ENCODE peak calls at places on chromosome 2, in four cellular contexts. T is A549, S is foreskin fibroblast, K is HT1080. F is an unnamed sample.
A peak's percentile ranks its signal among the peaks of the same experiment; 100 is the strongest.

GRCh38 chr2:138321458-138321857 is 180.1 kb upstream of the SPOPL start:
- DNase-seq in T (no peak), S (no peak), K (no peak), F (no peak)

GRCh38 chr2:42102606-42103450 is 55.0 kb downstream of the PKDCC start:
- DNase-seq in T (no peak), S (no peak), K (no peak), F (peak; percentile 59)

GRCh38 chr2:33417093-33417492 is 59.4 kb upstream of the RASGRP3 start:
- DNase-seq in T (no peak), S (no peak), K (peak; percentile 30), F (no peak)

GRCh38 chr2:238415036-238415764 is 11.5 kb upstream of the ASB1 start:
- DNase-seq in T (no peak), S (no peak), K (no peak), F (no peak)

GRCh38 chr2:128779301-128780095 is 460.8 kb upstream of the HS6ST1 start:
- DNase-seq in T (no peak), S (no peak), K (no peak), F (no peak)

GRCh38 chr2:54685263-54685775 is 38.1 kb upstream of the EML6 start:
- DNase-seq in T (no peak), S (no peak), K (no peak), F (no peak)

GRCh38 chr2:85485815-85486214 is 53.2 kb upstream of the MAT2A start:
- DNase-seq in T (no peak), S (peak; percentile 52), K (no peak), F (no peak)

GRCh38 chr2:235026649-235027557 is 75.1 kb downstream of the SH3BP4 start:
- DNase-seq in T (peak; percentile 55), S (peak; percentile 77), K (peak; percentile 58), F (peak; percentile 93)

GRCh38 chr2:28895189-28895893 is 874 bp downstream of the WDR43 start:
- DNase-seq in T (peak; percentile 46), S (peak; percentile 62), K (peak; percentile 46), F (peak; percentile 33)

GRCh38 chr2:188353282-188353681 is 61.6 kb downstream of the GULP1 start:
- DNase-seq in T (no peak), S (no peak), K (no peak), F (no peak)

GRCh38 chr2:121104721-121105141 is 180.3 kb downstream of the TFCP2L1 start:
- DNase-seq in T (no peak), S (peak; percentile 30), K (peak; percentile 21), F (no peak)

GRCh38 chr2:24231461-24231881 is 56.6 kb downstream of the FAM228A start:
- DNase-seq in T (no peak), S (peak; percentile 44), K (peak; percentile 70), F (no peak)

GRCh38 chr2:145012214-145012670 is 492.3 kb upstream of the ZEB2 start:
- DNase-seq in T (no peak), S (peak; percentile 91), K (peak; percentile 25), F (no peak)

GRCh38 chr2:231332388-231332787 is 63.1 kb upstream of the B3GNT7 start:
- DNase-seq in T (no peak), S (no peak), K (peak; percentile 87), F (no peak)

GRCh38 chr2:203897544-203897943 is 30.0 kb downstream of the CTLA4 start:
- DNase-seq in T (no peak), S (no peak), K (no peak), F (no peak)

GRCh38 chr2:181407171-181407570 is 50.0 kb upstream of the ITGA4 start:
- DNase-seq in T (no peak), S (no peak), K (peak; percentile 15), F (no peak)

GRCh38 chr2:20600756-20601325 is 50.1 kb downstream of the HS1BP3 start:
- DNase-seq in T (no peak), S (peak; percentile 64), K (no peak), F (no peak)

GRCh38 chr2:161992526-161992925 is 81.5 kb downstream of the DPP4 start:
- DNase-seq in T (no peak), S (peak; percentile 42), K (peak; percentile 33), F (no peak)

GRCh38 chr2:209388416-209389037 is 35.3 kb upstream of the MAP2 start:
- DNase-seq in T (no peak), S (peak; percentile 3), K (no peak), F (no peak)

GRCh38 chr2:67524236-67524635 is 127.1 kb downstream of the ETAA1 start:
- DNase-seq in T (no peak), S (no peak), K (no peak), F (no peak)

GRCh38 chr2:112700004-112700667 is 20.7 kb upstream of the NT5DC4 start:
- DNase-seq in T (no peak), S (no peak), K (no peak), F (no peak)

GRCh38 chr2:108637304-108637669 is 82.0 kb upstream of the RANBP2 start:
- DNase-seq in T (no peak), S (peak; percentile 86), K (peak; percentile 83), F (no peak)

GRCh38 chr2:197960765-197961164 is 156.4 kb downstream of the PLCL1 start:
- DNase-seq in T (no peak), S (no peak), K (no peak), F (no peak)

GRCh38 chr2:11775384-11775783 is 29.0 kb downstream of the LPIN1 start:
- DNase-seq in T (no peak), S (peak; percentile 72), K (no peak), F (no peak)

GRCh38 chr2:236176417-236176816 is 8.2 kb upstream of the GBX2 start:
- DNase-seq in T (peak; percentile 80), S (peak; percentile 47), K (no peak), F (peak; percentile 49)

GRCh38 chr2:19102696-19103403 is 255.6 kb downstream of the OSR1 start:
- DNase-seq in T (no peak), S (no peak), K (no peak), F (no peak)

GRCh38 chr2:47195149-47195548 is 40.0 kb upstream of the STPG4 start:
- DNase-seq in T (no peak), S (peak; percentile 80), K (peak; percentile 86), F (peak; percentile 21)

GRCh38 chr2:131034122-131035051 is 58.9 kb downstream of the FAM168B start:
- DNase-seq in T (no peak), S (peak; percentile 38), K (no peak), F (no peak)

GRCh38 chr2:106115250-106115649 is 78.9 kb downstream of the UXS1 start:
- DNase-seq in T (peak; percentile 51), S (peak; percentile 76), K (peak; percentile 96), F (peak; percentile 45)

GRCh38 chr2:9844036-9844483 is 786 bp downstream of the TAF1B start:
- DNase-seq in T (no peak), S (peak; percentile 64), K (no peak), F (peak; percentile 13)

GRCh38 chr2:40287815-40288214 is 164.1 kb downstream of the SLC8A1 start:
- DNase-seq in T (no peak), S (no peak), K (no peak), F (no peak)

GRCh38 chr2:238999290-238999741 is 151.4 kb downstream of the TWIST2 start:
- DNase-seq in T (no peak), S (no peak), K (peak; percentile 8), F (peak; percentile 14)

GRCh38 chr2:218517434-218518206 is 50.5 kb downstream of the USP37 start:
- DNase-seq in T (no peak), S (peak; percentile 64), K (no peak), F (no peak)

GRCh38 chr2:241676665-241677064 is 9.9 kb downstream of the DTYMK start:
- DNase-seq in T (no peak), S (no peak), K (no peak), F (no peak)

GRCh38 chr2:114700440-114700839 is 258.0 kb downstream of the DPP10 start:
- DNase-seq in T (no peak), S (no peak), K (peak; percentile 2), F (no peak)

GRCh38 chr2:200226652-200227426 is 79.7 kb upstream of the SPATS2L start:
- DNase-seq in T (no peak), S (no peak), K (no peak), F (no peak)

GRCh38 chr2:25306767-25307368 is 34.9 kb downstream of the DNMT3A start:
- DNase-seq in T (no peak), S (peak; percentile 45), K (no peak), F (no peak)

GRCh38 chr2:75287624-75288313 is 88.4 kb upstream of the TACR1 start:
- DNase-seq in T (no peak), S (no peak), K (no peak), F (no peak)

GRCh38 chr2:106065268-106065982 is 128.7 kb downstream of the UXS1 start:
- DNase-seq in T (no peak), S (no peak), K (no peak), F (no peak)